ENCODE peak calls at places on chromosomes 12 and 14, in eight cellular contexts. T is A549; K is cardiac muscle cell; Z is left ventricle myocardium inferior; Q is IMR-90; M is pancreas; G is naive thymus-derived CD4-positive, alpha-beta T cell; W is colonic mucosa. Y is an unnamed sample. For H3K4me1, the result is how much of the 10 kb centered on the place peaks cover.

GRCh38 chr12:130969223-130969622 is 15.5 kb downstream of the ADGRD1 start:
- DNase-seq in T (no peak), K (no peak), Z (no peak), Q (no peak), M (no peak), G (no peak), W (no peak), Y (no peak)

GRCh38 chr12:55172686-55173085 is 46.5 kb downstream of the OR9K2 start:
- DNase-seq in T (no peak), K (no peak), Z (no peak), Q (no peak), M (no peak), G (no peak), W (no peak), Y (no peak)

GRCh38 chr12:89665556-89665955 is 43.1 kb downstream of the ATP2B1 start:
- DNase-seq in T (no peak), K (no peak), Z (no peak), Q (no peak), M (no peak), G (no peak), W (no peak), Y (no peak)

GRCh38 chr12:111503116-111503515 is 96.0 kb downstream of the ATXN2 start:
- DNase-seq in T (no peak), K (no peak), Z (no peak), Q (peak), M (no peak), G (no peak), W (no peak), Y (no peak)

GRCh38 chr14:94649543-94650443 is 37.6 kb downstream of the SERPINA3 start:
- DNase-seq in T (no peak), K (no peak), Z (no peak), Q (no peak), M (no peak), G (no peak), W (no peak), Y (no peak)

GRCh38 chr14:24612186-24612585 is 2.7 kb upstream of the GZMH start:
- DNase-seq in T (no peak), K (no peak), Z (no peak), Q (no peak), M (no peak), G (no peak), W (no peak), Y (peak)

GRCh38 chr14:74682169-74682952 is 30.5 kb downstream of the AREL1 start:
- DNase-seq in T (no peak), K (no peak), Z (no peak), Q (no peak), M (no peak), G (no peak), W (no peak), Y (no peak)

GRCh38 chr14:54562334-54562733 is 4.6 kb upstream of the SAMD4A start:
- DNase-seq in T (no peak), K (no peak), Z (no peak), Q (peak), M (no peak), G (no peak), W (no peak), Y (no peak)

GRCh38 chr12:52235822-52236291 is 2.8 kb downstream of the KRT7 start:
- DNase-seq in T (peak), K (no peak), Z (no peak), Q (no peak), M (peak), G (no peak), W (peak), Y (peak)

GRCh38 chr12:110577717-110578521 is 5.2 kb downstream of the PPTC7 start:
- DNase-seq in T (peak), K (peak), Z (no peak), Q (peak), M (no peak), G (peak), W (peak), Y (peak)

GRCh38 chr14:90755661-90756304 is 60.4 kb downstream of the TTC7B start:
- DNase-seq in T (no peak), K (no peak), Z (no peak), Q (peak), M (no peak), G (no peak), W (no peak), Y (no peak)

GRCh38 chr14:50351016-50351415 is 38.9 kb downstream of the DMAC2L start:
- DNase-seq in T (no peak), K (no peak), Z (no peak), Q (peak), M (no peak), G (no peak), W (no peak), Y (no peak)

GRCh38 chr14:103071544-103072251 is 12.3 kb upstream of the LBHD2 start:
- DNase-seq in T (peak), K (no peak), Z (no peak), Q (no peak), M (no peak), G (no peak), W (peak), Y (no peak)

GRCh38 chr14:20522332-20522731 is 17.0 kb downstream of the RNASE10 start:
- DNase-seq in T (no peak), K (no peak), Z (no peak), Q (no peak), M (no peak), G (no peak), W (no peak), Y (no peak)

GRCh38 chr12:6662906-6663742 is at the start of gene ING4:
- DNase-seq in T (peak), K (peak), Z (peak), Q (peak), M (peak), G (peak), W (peak), Y (peak)

GRCh38 chr14:25953532-25954144 is 644.2 kb downstream of the NOVA1 start:
- DNase-seq in T (no peak), K (peak), Z (no peak), Q (no peak), M (no peak), G (no peak), W (peak), Y (no peak)

DNA sequence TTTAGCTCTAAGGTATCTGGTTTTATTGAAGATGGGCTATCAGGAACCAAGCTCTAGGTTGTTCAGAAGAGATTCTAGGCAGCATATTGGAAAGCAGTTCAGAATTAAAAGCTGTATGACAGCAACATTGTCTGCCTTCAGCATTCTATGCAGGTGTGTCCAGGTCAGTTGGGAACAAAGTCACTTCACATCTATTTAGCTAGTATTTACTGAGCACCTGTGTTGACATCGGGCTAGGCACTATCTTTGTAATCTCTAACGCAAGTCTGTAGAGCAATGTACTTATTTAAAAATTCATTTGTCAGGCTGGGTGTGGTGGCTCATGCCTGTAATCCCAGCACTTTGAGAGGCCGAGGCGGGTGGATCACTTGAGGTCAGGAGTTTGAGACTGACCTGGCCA is 6.8 kb upstream of the EID3 start:
- DNase-seq in T (peak), K (no peak), Z (no peak), Q (no peak), M (no peak), G (no peak), W (no peak), Y (peak)
- H3K4me3 ChIP-seq in T (peak), K (no peak), Z (no peak), Q (no peak), M (no peak), G (no peak), W (no peak), Y (no peak)

GRCh38 chr14:61563162-61563511 is 132.2 kb upstream of the HIF1A start:
- DNase-seq in T (no peak), K (no peak), Z (no peak), Q (no peak), M (peak), G (no peak), W (no peak), Y (no peak)
- H3K4me1 ChIP-seq in T (half or more), K (half or more), Z (half or more), Q (half or more), M (under half), G (under half), W (under half), Y (under half)

GRCh38 chr14:89474464-89474863 is 57.4 kb upstream of the FOXN3 start:
- DNase-seq in T (no peak), K (no peak), Z (no peak), Q (no peak), M (no peak), G (no peak), W (no peak), Y (no peak)

GRCh38 chr14:89477391-89477790 is 60.4 kb upstream of the FOXN3 start:
- DNase-seq in T (no peak), K (no peak), Z (no peak), Q (no peak), M (peak), G (no peak), W (peak), Y (peak)

GRCh38 chr14:89473569-89473968 is 56.5 kb upstream of the FOXN3 start:
- DNase-seq in T (no peak), K (no peak), Z (no peak), Q (no peak), M (no peak), G (no peak), W (no peak), Y (no peak)

GRCh38 chr14:89476515-89476914 is 59.5 kb upstream of the FOXN3 start:
- DNase-seq in T (no peak), K (no peak), Z (no peak), Q (no peak), M (no peak), G (no peak), W (no peak), Y (no peak)

GRCh38 chr14:89473979-89474378 is 56.9 kb upstream of the FOXN3 start:
- DNase-seq in T (no peak), K (no peak), Z (no peak), Q (peak), M (no peak), G (no peak), W (no peak), Y (no peak)
- H3K4me3 ChIP-seq in T (no peak), K (no peak), Z (no peak), Q (no peak), M (no peak), G (no peak), W (no peak), Y (no peak)

GRCh38 chr12:120853188-120853587 is 51.0 kb downstream of the SPPL3 start:
- DNase-seq in T (no peak), K (no peak), Z (no peak), Q (peak), M (no peak), G (no peak), W (no peak), Y (no peak)
- H3K4me1 ChIP-seq in T (under half), K (under half), Z (half or more), Q (under half), M (under half), G (under half), W (under half), Y (under half)

GRCh38 chr12:104281636-104282035 is 21.9 kb upstream of the EID3 start:
- DNase-seq in T (no peak), K (peak), Z (no peak), Q (no peak), M (no peak), G (no peak), W (no peak), Y (no peak)

GRCh38 chr12:104279164-104279563 is 24.4 kb upstream of the EID3 start:
- DNase-seq in T (no peak), K (no peak), Z (no peak), Q (no peak), M (no peak), G (no peak), W (no peak), Y (no peak)

GRCh38 chr12:104280703-104281458 is 22.7 kb upstream of the EID3 start:
- DNase-seq in T (peak), K (peak), Z (no peak), Q (peak), M (no peak), G (no peak), W (no peak), Y (no peak)

GRCh38 chr12:104282109-104282508 is 21.4 kb upstream of the EID3 start:
- DNase-seq in T (no peak), K (peak), Z (no peak), Q (peak), M (no peak), G (no peak), W (no peak), Y (no peak)

GRCh38 chr12:104280111-104280510 is 23.4 kb upstream of the EID3 start:
- DNase-seq in T (no peak), K (no peak), Z (no peak), Q (no peak), M (no peak), G (no peak), W (no peak), Y (no peak)
- H3K4me3 ChIP-seq in T (peak), K (no peak), Z (no peak), Q (peak), M (no peak), G (no peak), W (no peak), Y (no peak)

DNA sequence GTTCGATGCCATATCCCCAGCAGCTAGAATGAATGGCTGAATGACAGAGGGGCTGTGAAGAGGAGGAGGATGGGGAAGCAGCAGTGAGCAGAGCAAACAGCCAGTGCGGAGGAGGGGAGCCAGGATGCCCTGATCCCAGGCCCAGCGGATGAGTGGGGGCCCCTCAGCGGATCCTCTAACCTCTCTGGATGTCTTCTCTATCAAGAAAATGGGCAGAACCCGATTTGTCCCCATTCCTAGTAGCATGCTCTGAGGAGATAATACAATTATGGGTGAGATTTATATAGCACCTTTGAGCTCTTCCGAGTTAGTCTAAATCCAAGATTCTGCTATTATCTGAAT is 30.0 kb upstream of the RPLP0 start:
- DNase-seq in T (no peak), K (no peak), Z (no peak), Q (no peak), M (no peak), G (no peak), W (no peak), Y (no peak)
- H3K4me1 ChIP-seq in T (half or more), K (half or more), Z (half or more), Q (half or more), M (half or more), G (half or more), W (half or more), Y (under half)

DNA sequence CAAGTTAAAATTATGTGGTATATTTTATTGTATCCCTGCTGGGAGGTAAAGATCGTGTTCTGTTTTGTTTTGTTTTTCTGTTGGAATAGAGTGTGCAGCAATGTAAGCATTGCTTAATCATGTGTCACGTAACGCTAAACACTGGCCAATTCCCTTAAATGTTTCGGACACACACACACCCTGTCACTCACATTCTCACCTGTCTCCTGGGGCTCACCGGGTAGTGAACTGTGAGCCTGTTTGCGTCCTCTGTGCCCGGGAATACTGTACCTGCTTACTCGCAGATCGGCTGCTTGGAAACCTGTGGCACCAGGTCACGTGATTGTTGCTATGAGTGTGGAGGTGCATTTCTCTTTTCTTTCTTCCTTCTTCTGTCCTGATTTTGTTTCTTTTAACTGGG is 181.3 kb downstream of the ESR2 start:
- DNase-seq in T (no peak), K (no peak), Z (no peak), Q (no peak), M (peak), G (no peak), W (peak), Y (no peak)
- H3K4me3 ChIP-seq in T (no peak), K (no peak), Z (peak), Q (no peak), M (no peak), G (no peak), W (no peak), Y (no peak)